ENCODE peak calls at places on chromosome 7, in five cellular contexts. G is EL; L is stimulated activated CD8-positive, alpha-beta memory T cell treated with anti-CD3 and anti-CD28 coated beads, Interleukin-7, amount 100 ng/mL, for 1 hour; A is pons; H is HFFc6. S is an unnamed sample.

GRCh38 chr7:106009511-106010226 is 46.6 kb downstream of the CDHR3 start:
- DNase-seq in G (peak), L (peak), A (peak), H (peak), S (peak)

GRCh38 chr7:51316262-51316665 is 345 bp downstream of the COBL start:
- DNase-seq in G (no peak), L (no peak), A (no peak), H (no peak), S (no peak)

GRCh38 chr7:69597278-69598076 is 798 bp upstream of the AUTS2 start:
- DNase-seq in G (no peak), L (no peak), A (peak), H (no peak), S (peak)

GRCh38 chr7:43674559-43675436 is 54.5 kb downstream of the COA1 start:
- DNase-seq in G (peak), L (no peak), A (no peak), H (peak), S (peak)

GRCh38 chr7:17988136-17988535 is 39.5 kb downstream of the PRPS1L1 start:
- DNase-seq in G (no peak), L (no peak), A (no peak), H (no peak), S (no peak)

GRCh38 chr7:153476166-153476565 is 576.0 kb upstream of the DPP6 start:
- DNase-seq in G (no peak), L (no peak), A (no peak), H (no peak), S (no peak)

GRCh38 chr7:117021366-117021765 is 68.1 kb downstream of the ST7 start:
- DNase-seq in G (no peak), L (no peak), A (no peak), H (no peak), S (no peak)

GRCh38 chr7:499853-500485 is 19.7 kb downstream of the PDGFA start:
- DNase-seq in G (no peak), L (no peak), A (no peak), H (no peak), S (no peak)

GRCh38 chr7:110573862-110574528 is 516.9 kb upstream of the LRRN3 start:
- DNase-seq in G (peak), L (no peak), A (no peak), H (peak), S (peak)

GRCh38 chr7:109094-109493 is 83.3 kb upstream of the FAM20C start:
- DNase-seq in G (no peak), L (no peak), A (no peak), H (no peak), S (no peak)